ENCODE peak calls at places on chromosomes 4 and X, in five cellular contexts. S is CD4-positive, alpha-beta memory T cell; G is spleen; O is NCI-H1417; Z is brain microvascular endothelial cell. A is an unnamed sample.

GRCh38 chr4:139015948-139016451 is 419 bp downstream of the NOCT start:
- DNase-seq in S (no peak), G (no peak), O (peak; percentile 83), Z (no peak), A (peak; percentile 4)

GRCh38 chr4:109009909-109010308 is 247.1 kb upstream of the ETNPPL start:
- DNase-seq in S (no peak), G (no peak), O (peak; percentile 40), Z (peak; percentile 76), A (no peak)

GRCh38 chrX:84712621-84713020 is 210.4 kb upstream of the HDX start:
- DNase-seq in S (no peak), G (no peak), O (no peak), Z (no peak), A (no peak)

GRCh38 chr4:121034010-121034409 is 38.3 kb downstream of the NDNF start:
- DNase-seq in S (no peak), G (no peak), O (no peak), Z (peak; percentile 9), A (no peak)

GRCh38 chr4:82561745-82562552 is at the start of gene TMEM150C:
- DNase-seq in S (no peak), G (no peak), O (peak; percentile 85), Z (no peak), A (no peak)

GRCh38 chr4:14520171-14520570 is 482.1 kb upstream of the CPEB2 start:
- DNase-seq in S (no peak), G (no peak), O (no peak), Z (peak; percentile 64), A (no peak)

GRCh38 chr4:48877827-48878535 is 28.6 kb downstream of the OCIAD2 start:
- DNase-seq in S (no peak), G (no peak), O (no peak), Z (no peak), A (no peak)

GRCh38 chrX:133590703-133591505 is 175.6 kb upstream of the GPC4 start:
- DNase-seq in S (no peak), G (no peak), O (no peak), Z (no peak), A (no peak)

GRCh38 chr4:139555705-139556070 is 331 bp downstream of the SETD7 start:
- DNase-seq in S (no peak), G (no peak), O (no peak), Z (no peak), A (no peak)

GRCh38 chr4:115841873-115842272 is 728.5 kb upstream of the NDST4 start:
- DNase-seq in S (no peak), G (no peak), O (peak; percentile 16), Z (no peak), A (no peak)

GRCh38 chr4:68891679-68892078 is 59.9 kb downstream of the UGT2A3 start:
- DNase-seq in S (no peak), G (no peak), O (no peak), Z (no peak), A (no peak)

GRCh38 chr4:95548738-95549245 is at the start of gene UNC5C:
- DNase-seq in S (no peak), G (peak; percentile 83), O (peak; percentile 69), Z (peak; percentile 14), A (no peak)

GRCh38 chrX:138128025-138128671 is 562.2 kb downstream of the ZIC3 start:
- DNase-seq in S (peak; percentile 11), G (no peak), O (peak; percentile 71), Z (peak; percentile 20), A (no peak)

GRCh38 chr4:101304916-101305315 is 42.4 kb downstream of the PPP3CA start:
- DNase-seq in S (no peak), G (no peak), O (peak; percentile 51), Z (peak; percentile 66), A (no peak)

GRCh38 chr4:1410491-1411325 is 4.5 kb upstream of the NKX1-1 start:
- DNase-seq in S (no peak), G (no peak), O (no peak), Z (peak; percentile 6), A (peak; percentile 34)

GRCh38 chrX:153725039-153725831 is 579 bp downstream of the ABCD1 start:
- DNase-seq in S (no peak), G (peak; percentile 88), O (peak; percentile 50), Z (no peak), A (no peak)

GRCh38 chrX:38571058-38571457 is 9.7 kb downstream of the TSPAN7 start:
- DNase-seq in S (no peak), G (no peak), O (no peak), Z (no peak), A (no peak)

GRCh38 chr4:173802714-173803022 is 272.6 kb upstream of the HAND2 start:
- DNase-seq in S (no peak), G (no peak), O (no peak), Z (no peak), A (no peak)

GRCh38 chr4:26993967-26994366 is 133.3 kb downstream of the STIM2 start:
- DNase-seq in S (no peak), G (no peak), O (no peak), Z (no peak), A (no peak)

GRCh38 chr4:18536420-18536819 is 514.9 kb upstream of the LCORL start:
- DNase-seq in S (no peak), G (no peak), O (no peak), Z (no peak), A (no peak)

GRCh38 chr4:99587803-99588202 is 13.2 kb downstream of the MTTP start:
- DNase-seq in S (no peak), G (no peak), O (no peak), Z (no peak), A (no peak)

GRCh38 chr4:141375855-141376254 is 155.2 kb downstream of the ZNF330 start:
- DNase-seq in S (no peak), G (no peak), O (peak; percentile 54), Z (peak; percentile 57), A (no peak)

GRCh38 chr4:148998719-148999118 is 556.5 kb upstream of the NR3C2 start:
- DNase-seq in S (no peak), G (no peak), O (peak; percentile 4), Z (peak; percentile 10), A (no peak)

GRCh38 chr4:40918330-40918729 is 168.6 kb downstream of the NSUN7 start:
- DNase-seq in S (no peak), G (no peak), O (peak; percentile 7), Z (peak; percentile 66), A (no peak)

GRCh38 chrX:72714471-72714916 is 388 bp upstream of the PHKA1 start:
- DNase-seq in S (no peak), G (peak; percentile 75), O (peak; percentile 84), Z (peak; percentile 37), A (no peak)

GRCh38 chrX:56800801-56801200 is 71.8 kb downstream of the NBDY start:
- DNase-seq in S (peak; percentile 59), G (peak; percentile 78), O (no peak), Z (no peak), A (peak; percentile 58)

GRCh38 chr4:33149658-33150057 is 2429.5 kb downstream of the PCDH7 start:
- DNase-seq in S (no peak), G (no peak), O (peak; percentile 21), Z (no peak), A (no peak)

GRCh38 chr4:77818667-77819408 is at the start of gene CNOT6L:
- DNase-seq in S (no peak), G (peak; percentile 94), O (peak; percentile 72), Z (peak; percentile 31), A (peak; percentile 41)

GRCh38 chrX:39764441-39764914 is 333.3 kb downstream of the BCOR start:
- DNase-seq in S (no peak), G (no peak), O (peak; percentile 93), Z (no peak), A (no peak)

GRCh38 chr4:24794916-24795665 is at the start of gene SOD3:
- DNase-seq in S (no peak), G (peak; percentile 75), O (no peak), Z (peak; percentile 81), A (no peak)

GRCh38 chr4:76752911-76753494 is 144.9 kb downstream of the SOWAHB start:
- DNase-seq in S (no peak), G (no peak), O (no peak), Z (peak; percentile 97), A (no peak)

GRCh38 chr4:76302856-76303438 is 3.6 kb upstream of the STBD1 start:
- DNase-seq in S (no peak), G (no peak), O (no peak), Z (no peak), A (no peak)

GRCh38 chr4:108861339-108861738 is 98.5 kb upstream of the ETNPPL start:
- DNase-seq in S (no peak), G (no peak), O (no peak), Z (no peak), A (no peak)

GRCh38 chr4:89939464-89939863 is 44.8 kb downstream of the MMRN1 start:
- DNase-seq in S (no peak), G (no peak), O (peak; percentile 66), Z (no peak), A (no peak)

GRCh38 chr4:93876739-93877138 is 48.2 kb downstream of the ATOH1 start:
- DNase-seq in S (no peak), G (no peak), O (no peak), Z (no peak), A (no peak)

GRCh38 chr4:87838207-87838606 is 5.4 kb downstream of the MEPE start:
- DNase-seq in S (no peak), G (no peak), O (no peak), Z (peak; percentile 31), A (no peak)

GRCh38 chr4:3045500-3045850 is 28.9 kb downstream of the HTT-AS start:
- DNase-seq in S (peak; percentile 84), G (peak; percentile 94), O (no peak), Z (peak; percentile 93), A (peak; percentile 79)